ENCODE peak calls at places on chromosomes 11 and 22, in nine cellular contexts. One of them, this sample, is unnamed.
A peak's percentile ranks its signal among the peaks of the same experiment; 100 is the strongest.

GRCh38 chr11:74672956-74673895 is 58.0 kb downstream of the CHRDL2 start:
- DNase-seq in right cardiac atrium: peak; percentile 89
- DNase-seq in OCI-M1: peak; percentile 60
- DNase-seq in ELR: peak; percentile 96
- DNase-seq in neural progenitor cell: no peak
- DNase-seq in fibroblast of mammary gland: peak; percentile 99
- DNase-seq in stimulated activated CD4-positive, alpha-beta T cell treated with anti-CD3 and anti-CD28 coated beads, Interleukin-12 subunit alpha, Interleukin-12 subunit beta, amount 100 ng/mL, for 4 hours: no peak
- DNase-seq in pulmonary artery endothelial cell: no peak
- DNase-seq in WTC11: no peak
- DNase-seq in this sample: no peak

GRCh38 chr11:45225961-45226871 is 59.9 kb downstream of the SYT13 start:
- DNase-seq in right cardiac atrium: no peak
- DNase-seq in OCI-M1: no peak
- DNase-seq in ELR: no peak
- DNase-seq in neural progenitor cell: no peak
- DNase-seq in fibroblast of mammary gland: no peak
- DNase-seq in stimulated activated CD4-positive, alpha-beta T cell treated with anti-CD3 and anti-CD28 coated beads, Interleukin-12 subunit alpha, Interleukin-12 subunit beta, amount 100 ng/mL, for 4 hours: no peak
- DNase-seq in pulmonary artery endothelial cell: no peak
- DNase-seq in WTC11: no peak
- DNase-seq in this sample: no peak

GRCh38 chr11:72781063-72781312 is 12.9 kb downstream of the STARD10 start:
- DNase-seq in right cardiac atrium: no peak
- DNase-seq in OCI-M1: no peak
- DNase-seq in ELR: no peak
- DNase-seq in neural progenitor cell: no peak
- DNase-seq in fibroblast of mammary gland: no peak
- DNase-seq in stimulated activated CD4-positive, alpha-beta T cell treated with anti-CD3 and anti-CD28 coated beads, Interleukin-12 subunit alpha, Interleukin-12 subunit beta, amount 100 ng/mL, for 4 hours: no peak
- DNase-seq in pulmonary artery endothelial cell: no peak
- DNase-seq in WTC11: no peak
- DNase-seq in this sample: no peak

GRCh38 chr11:94854770-94855633 is 86.8 kb downstream of the AMOTL1 start:
- DNase-seq in right cardiac atrium: peak; percentile 81
- DNase-seq in OCI-M1: no peak
- DNase-seq in ELR: no peak
- DNase-seq in neural progenitor cell: no peak
- DNase-seq in fibroblast of mammary gland: no peak
- DNase-seq in stimulated activated CD4-positive, alpha-beta T cell treated with anti-CD3 and anti-CD28 coated beads, Interleukin-12 subunit alpha, Interleukin-12 subunit beta, amount 100 ng/mL, for 4 hours: no peak
- DNase-seq in pulmonary artery endothelial cell: no peak
- DNase-seq in WTC11: no peak
- DNase-seq in this sample: no peak

GRCh38 chr11:134932761-134933160 is 520.7 kb upstream of the B3GAT1 start:
- DNase-seq in right cardiac atrium: no peak
- DNase-seq in OCI-M1: no peak
- DNase-seq in ELR: no peak
- DNase-seq in neural progenitor cell: no peak
- DNase-seq in fibroblast of mammary gland: no peak
- DNase-seq in stimulated activated CD4-positive, alpha-beta T cell treated with anti-CD3 and anti-CD28 coated beads, Interleukin-12 subunit alpha, Interleukin-12 subunit beta, amount 100 ng/mL, for 4 hours: no peak
- DNase-seq in pulmonary artery endothelial cell: no peak
- DNase-seq in WTC11: no peak
- DNase-seq in this sample: no peak

GRCh38 chr11:117547911-117548310 is 220.3 kb downstream of the CEP164 start:
- DNase-seq in right cardiac atrium: no peak
- DNase-seq in OCI-M1: no peak
- DNase-seq in ELR: no peak
- DNase-seq in neural progenitor cell: no peak
- DNase-seq in fibroblast of mammary gland: no peak
- DNase-seq in stimulated activated CD4-positive, alpha-beta T cell treated with anti-CD3 and anti-CD28 coated beads, Interleukin-12 subunit alpha, Interleukin-12 subunit beta, amount 100 ng/mL, for 4 hours: no peak
- DNase-seq in pulmonary artery endothelial cell: no peak
- DNase-seq in WTC11: no peak
- DNase-seq in this sample: no peak

GRCh38 chr11:20310137-20310536 is 53.4 kb upstream of the HTATIP2 start:
- DNase-seq in right cardiac atrium: no peak
- DNase-seq in OCI-M1: no peak
- DNase-seq in ELR: no peak
- DNase-seq in neural progenitor cell: peak; percentile 35
- DNase-seq in fibroblast of mammary gland: no peak
- DNase-seq in stimulated activated CD4-positive, alpha-beta T cell treated with anti-CD3 and anti-CD28 coated beads, Interleukin-12 subunit alpha, Interleukin-12 subunit beta, amount 100 ng/mL, for 4 hours: no peak
- DNase-seq in pulmonary artery endothelial cell: no peak
- DNase-seq in WTC11: no peak
- DNase-seq in this sample: no peak

GRCh38 chr22:38881464-38881871 is 9.5 kb upstream of the CBX6 start:
- DNase-seq in right cardiac atrium: no peak
- DNase-seq in OCI-M1: no peak
- DNase-seq in ELR: no peak
- DNase-seq in neural progenitor cell: no peak
- DNase-seq in fibroblast of mammary gland: peak; percentile 82
- DNase-seq in stimulated activated CD4-positive, alpha-beta T cell treated with anti-CD3 and anti-CD28 coated beads, Interleukin-12 subunit alpha, Interleukin-12 subunit beta, amount 100 ng/mL, for 4 hours: no peak
- DNase-seq in pulmonary artery endothelial cell: no peak
- DNase-seq in WTC11: no peak
- DNase-seq in this sample: no peak

GRCh38 chr11:2564588-2565440 is 120.0 kb downstream of the KCNQ1 start:
- DNase-seq in right cardiac atrium: peak; percentile 62
- DNase-seq in OCI-M1: no peak
- DNase-seq in ELR: no peak
- DNase-seq in neural progenitor cell: no peak
- DNase-seq in fibroblast of mammary gland: no peak
- DNase-seq in stimulated activated CD4-positive, alpha-beta T cell treated with anti-CD3 and anti-CD28 coated beads, Interleukin-12 subunit alpha, Interleukin-12 subunit beta, amount 100 ng/mL, for 4 hours: no peak
- DNase-seq in pulmonary artery endothelial cell: no peak
- DNase-seq in WTC11: no peak
- DNase-seq in this sample: no peak

GRCh38 chr11:117823941-117824420 is 563 bp downstream of the FXYD2 start:
- DNase-seq in right cardiac atrium: peak; percentile 94
- DNase-seq in OCI-M1: no peak
- DNase-seq in ELR: no peak
- DNase-seq in neural progenitor cell: no peak
- DNase-seq in fibroblast of mammary gland: peak; percentile 67
- DNase-seq in stimulated activated CD4-positive, alpha-beta T cell treated with anti-CD3 and anti-CD28 coated beads, Interleukin-12 subunit alpha, Interleukin-12 subunit beta, amount 100 ng/mL, for 4 hours: no peak
- DNase-seq in pulmonary artery endothelial cell: peak; percentile 67
- DNase-seq in WTC11: no peak
- DNase-seq in this sample: no peak

GRCh38 chr11:132866783-132867545 is 665.3 kb downstream of the OPCML start:
- DNase-seq in right cardiac atrium: no peak
- DNase-seq in OCI-M1: no peak
- DNase-seq in ELR: no peak
- DNase-seq in neural progenitor cell: no peak
- DNase-seq in fibroblast of mammary gland: no peak
- DNase-seq in stimulated activated CD4-positive, alpha-beta T cell treated with anti-CD3 and anti-CD28 coated beads, Interleukin-12 subunit alpha, Interleukin-12 subunit beta, amount 100 ng/mL, for 4 hours: no peak
- DNase-seq in pulmonary artery endothelial cell: no peak
- DNase-seq in WTC11: no peak
- DNase-seq in this sample: no peak

GRCh38 chr11:75262961-75263852 is 22.6 kb downstream of the TPBGL start:
- DNase-seq in right cardiac atrium: peak; percentile 60
- DNase-seq in OCI-M1: no peak
- DNase-seq in ELR: no peak
- DNase-seq in neural progenitor cell: peak; percentile 1
- DNase-seq in fibroblast of mammary gland: no peak
- DNase-seq in stimulated activated CD4-positive, alpha-beta T cell treated with anti-CD3 and anti-CD28 coated beads, Interleukin-12 subunit alpha, Interleukin-12 subunit beta, amount 100 ng/mL, for 4 hours: no peak
- DNase-seq in pulmonary artery endothelial cell: no peak
- DNase-seq in WTC11: no peak
- DNase-seq in this sample: no peak

GRCh38 chr22:30605449-30606110 is 1.4 kb upstream of the TCN2 start:
- DNase-seq in right cardiac atrium: peak; percentile 78
- DNase-seq in OCI-M1: peak; percentile 84
- DNase-seq in ELR: peak; percentile 68
- DNase-seq in neural progenitor cell: peak; percentile 47
- DNase-seq in fibroblast of mammary gland: peak; percentile 59
- DNase-seq in stimulated activated CD4-positive, alpha-beta T cell treated with anti-CD3 and anti-CD28 coated beads, Interleukin-12 subunit alpha, Interleukin-12 subunit beta, amount 100 ng/mL, for 4 hours: peak; percentile 38
- DNase-seq in pulmonary artery endothelial cell: no peak
- DNase-seq in WTC11: peak; percentile 59
- DNase-seq in this sample: peak; percentile 15

GRCh38 chr22:19430890-19431541 is 517 bp downstream of the HIRA start:
- DNase-seq in right cardiac atrium: peak; percentile 71
- DNase-seq in OCI-M1: peak; percentile 80
- DNase-seq in ELR: peak; percentile 47
- DNase-seq in neural progenitor cell: peak; percentile 72
- DNase-seq in fibroblast of mammary gland: peak; percentile 25
- DNase-seq in stimulated activated CD4-positive, alpha-beta T cell treated with anti-CD3 and anti-CD28 coated beads, Interleukin-12 subunit alpha, Interleukin-12 subunit beta, amount 100 ng/mL, for 4 hours: peak; percentile 14
- DNase-seq in pulmonary artery endothelial cell: no peak
- DNase-seq in WTC11: peak; percentile 42
- DNase-seq in this sample: peak; percentile 12

This sample was measured in CD8-positive, alpha-beta memory T cell.